ENCODE peak calls at places on chromosomes 6 and 20, in seven cellular contexts. Y is B cell; U is NCI-H345; K is esophagus squamous epithelium; L is H54; X is NCI-H1417; J is stimulated activated CD4-positive, alpha-beta T cell treated with anti-CD3 and anti-CD28 coated beads, Interleukin-4, amount 100 ng/mL, for 4 hours. D is an unnamed sample.

GRCh38 chr20:51691703-51692102 is 76.5 kb downstream of the ATP9A start:
- DNase-seq in J (no peak), U (no peak), K (no peak), X (no peak), L (no peak), Y (no peak), D (no peak)

GRCh38 chr20:21513881-21514540 is at the start of gene NKX2-2:
- DNase-seq in L (no peak), X (no peak), J (no peak), Y (no peak), K (no peak), U (peak; percentile 33), D (no peak)

GRCh38 chr6:39251406-39251805 is 22.1 kb upstream of the KCNK5 start:
- DNase-seq in K (no peak), J (no peak), Y (no peak), U (peak; percentile 72), X (peak; percentile 70), L (no peak), D (peak; percentile 95)

GRCh38 chr20:19621072-19621471 is 137.0 kb upstream of the RIN2 start:
- DNase-seq in X (no peak), J (no peak), K (no peak), U (no peak), L (no peak), Y (no peak), D (peak; percentile 41)

GRCh38 chr20:36845288-36845969 is 30.5 kb upstream of the TLDC2 start:
- DNase-seq in K (no peak), U (peak; percentile 95), L (no peak), J (no peak), X (peak; percentile 76), Y (no peak), D (peak; percentile 94)

GRCh38 chr6:679282-679681 is 13.7 kb downstream of the EXOC2 start:
- DNase-seq in L (no peak), Y (no peak), J (no peak), X (no peak), U (no peak), K (no peak), D (no peak)

GRCh38 chr6:3370361-3371221 is 86.3 kb downstream of the SLC22A23 start:
- DNase-seq in J (no peak), L (no peak), X (no peak), U (no peak), Y (no peak), K (no peak), D (no peak)

GRCh38 chr6:97947841-97948240 is 664.8 kb upstream of the MMS22L start:
- DNase-seq in Y (no peak), X (no peak), U (peak; percentile 57), J (no peak), L (peak; percentile 0), K (no peak), D (no peak)

GRCh38 chr20:20457392-20458126 is 89.7 kb downstream of the INSM1 start:
- DNase-seq in U (peak; percentile 23), L (peak; percentile 65), X (peak; percentile 33), Y (no peak), K (no peak), J (no peak), D (peak; percentile 90)

GRCh38 chr6:32177788-32178546 is at the start of gene RNF5:
- DNase-seq in Y (peak; percentile 97), K (peak; percentile 90), J (peak; percentile 94), X (peak; percentile 98), L (peak; percentile 92), U (peak; percentile 100), D (peak; percentile 99)

GRCh38 chr20:63628246-63628975 is 1.5 kb upstream of the GMEB2 start:
- DNase-seq in U (peak; percentile 72), L (no peak), J (peak; percentile 64), X (peak; percentile 84), K (no peak), Y (peak; percentile 47), D (peak; percentile 93)

GRCh38 chr6:7879579-7879978 is 31.0 kb downstream of the TXNDC5 start:
- DNase-seq in L (no peak), K (no peak), U (no peak), X (no peak), Y (no peak), J (no peak), D (no peak)

GRCh38 chr20:46040902-46041535 is 12.0 kb downstream of the SLC12A5 start:
- DNase-seq in U (no peak), Y (peak; percentile 49), K (no peak), L (peak; percentile 59), J (no peak), X (no peak), D (peak; percentile 8)

GRCh38 chr20:49635171-49635570 is 67.2 kb upstream of the PTGIS start:
- DNase-seq in Y (no peak), K (no peak), X (no peak), L (no peak), U (no peak), J (no peak), D (no peak)

GRCh38 chr6:168574699-168575195 is 133.8 kb downstream of the SMOC2 start:
- DNase-seq in X (no peak), L (no peak), Y (no peak), J (no peak), U (no peak), K (no peak), D (no peak)

GRCh38 chr6:37987008-37987407 is 167.5 kb downstream of the ZFAND3 start:
- DNase-seq in X (no peak), L (peak; percentile 20), U (no peak), K (no peak), J (peak; percentile 31), Y (no peak), D (no peak)

GRCh38 chr6:11428895-11429294 is 108.7 kb upstream of the TMEM170B start:
- DNase-seq in J (no peak), U (no peak), K (no peak), X (no peak), L (peak; percentile 41), Y (no peak), D (no peak)

GRCh38 chr6:149934249-149935156 is 7.3 kb upstream of the ULBP2 start:
- DNase-seq in L (no peak), U (peak; percentile 79), J (peak; percentile 59), K (no peak), Y (peak; percentile 83), X (peak; percentile 70), D (peak; percentile 85)

GRCh38 chr6:45493761-45494160 is 116.0 kb upstream of the SUPT3H start:
- DNase-seq in L (no peak), U (no peak), X (no peak), J (no peak), Y (no peak), K (no peak), D (no peak)

GRCh38 chr6:55875420-55875819 is at the start of gene BMP5:
- DNase-seq in J (no peak), L (no peak), U (no peak), K (no peak), Y (no peak), X (peak; percentile 6), D (no peak)

GRCh38 chr6:10309826-10310405 is 105.0 kb downstream of the TFAP2A start:
- DNase-seq in X (peak; percentile 55), J (no peak), Y (no peak), K (no peak), U (no peak), L (no peak), D (peak; percentile 76)

GRCh38 chr6:152696543-152696942 is 1.2 kb upstream of the MYCT1 start:
- DNase-seq in L (no peak), Y (no peak), U (no peak), X (no peak), K (no peak), J (no peak), D (no peak)

GRCh38 chr6:136767583-136768307 is 24.5 kb downstream of the MAP3K5 start:
- DNase-seq in Y (no peak), J (no peak), K (no peak), X (no peak), L (no peak), U (no peak), D (no peak)

GRCh38 chr6:21404577-21404976 is 189.0 kb upstream of the SOX4 start:
- DNase-seq in L (no peak), K (no peak), Y (peak; percentile 11), J (no peak), U (no peak), X (no peak), D (no peak)

GRCh38 chr6:105485456-105485855 is 82.6 kb upstream of the PREP start:
- DNase-seq in K (no peak), X (peak; percentile 62), J (no peak), Y (peak; percentile 4), U (peak; percentile 51), L (no peak), D (peak; percentile 58)

GRCh38 chr6:16163535-16164300 is 34.8 kb downstream of the MYLIP start:
- DNase-seq in U (no peak), Y (no peak), J (no peak), X (no peak), L (no peak), K (no peak), D (no peak)

GRCh38 chr6:11206576-11206975 is 25.9 kb downstream of the NEDD9 start:
- DNase-seq in J (no peak), U (no peak), Y (no peak), K (no peak), X (no peak), L (no peak), D (no peak)